ENCODE peak calls at places on chromosomes 1 and 21, in five cellular contexts. One of them, this sample, is unnamed.

GRCh38 chr1:19312782-19313635 is 883 bp downstream of the SLC66A1 start:
- DNase-seq in astrocyte: no peak
- DNase-seq in fibroblast of lung: no peak
- DNase-seq in tibial artery: no peak
- DNase-seq in Panc1: no peak
- DNase-seq in this sample: peak; percentile 44

GRCh38 chr1:227333423-227333822 is 15.1 kb upstream of the CDC42BPA start:
- DNase-seq in astrocyte: no peak
- DNase-seq in tibial artery: no peak
- DNase-seq in fibroblast of lung: no peak
- DNase-seq in Panc1: no peak
- DNase-seq in this sample: peak; percentile 87

GRCh38 chr1:18419123-18419844 is 61.4 kb upstream of the KLHDC7A start:
- DNase-seq in astrocyte: no peak
- DNase-seq in fibroblast of lung: no peak
- DNase-seq in tibial artery: no peak
- DNase-seq in Panc1: no peak
- DNase-seq in this sample: no peak

GRCh38 chr1:32066489-32066873 is 6.3 kb upstream of the TMEM39B start:
- DNase-seq in tibial artery: peak; percentile 89
- DNase-seq in Panc1: peak; percentile 15
- DNase-seq in fibroblast of lung: peak; percentile 77
- DNase-seq in astrocyte: peak; percentile 65
- DNase-seq in this sample: peak; percentile 97

GRCh38 chr1:222521299-222522104 is 26.4 kb downstream of the HHIPL2 start:
- DNase-seq in astrocyte: peak; percentile 33
- DNase-seq in fibroblast of lung: peak; percentile 21
- DNase-seq in Panc1: peak; percentile 35
- DNase-seq in tibial artery: no peak
- DNase-seq in this sample: peak; percentile 82

GRCh38 chr21:25862596-25862995 is 127.8 kb downstream of the GABPA start:
- DNase-seq in fibroblast of lung: peak; percentile 68
- DNase-seq in Panc1: no peak
- DNase-seq in astrocyte: peak; percentile 12
- DNase-seq in tibial artery: no peak
- DNase-seq in this sample: peak; percentile 45

GRCh38 chr1:43565600-43566360 is 35.1 kb downstream of the PTPRF start:
- DNase-seq in Panc1: no peak
- DNase-seq in astrocyte: peak; percentile 41
- DNase-seq in fibroblast of lung: peak; percentile 45
- DNase-seq in tibial artery: no peak
- DNase-seq in this sample: no peak

GRCh38 chr1:65769621-65770020 is 23.1 kb upstream of the PDE4B start:
- DNase-seq in fibroblast of lung: peak; percentile 26
- DNase-seq in tibial artery: no peak
- DNase-seq in astrocyte: peak; percentile 27
- DNase-seq in Panc1: no peak
- DNase-seq in this sample: no peak

GRCh38 chr1:50841791-50842387 is 118.2 kb downstream of the FAF1 start:
- DNase-seq in fibroblast of lung: peak; percentile 33
- DNase-seq in Panc1: no peak
- DNase-seq in astrocyte: peak; percentile 68
- DNase-seq in tibial artery: no peak
- DNase-seq in this sample: no peak

GRCh38 chr1:196361112-196361714 is 247.0 kb downstream of the KCNT2 start:
- DNase-seq in Panc1: no peak
- DNase-seq in fibroblast of lung: no peak
- DNase-seq in astrocyte: peak; percentile 2
- DNase-seq in tibial artery: no peak
- DNase-seq in this sample: peak; percentile 81

GRCh38 chr1:94636625-94637024 is 95.1 kb upstream of the F3 start:
- DNase-seq in astrocyte: peak; percentile 48
- DNase-seq in tibial artery: peak; percentile 45
- DNase-seq in fibroblast of lung: peak; percentile 88
- DNase-seq in Panc1: no peak
- DNase-seq in this sample: peak; percentile 88

GRCh38 chr1:93648656-93649055 is 33.0 kb downstream of the BCAR3 start:
- DNase-seq in fibroblast of lung: no peak
- DNase-seq in Panc1: no peak
- DNase-seq in tibial artery: no peak
- DNase-seq in astrocyte: no peak
- DNase-seq in this sample: no peak

GRCh38 chr1:9732123-9732971 is 80.8 kb downstream of the PIK3CD start:
- DNase-seq in astrocyte: no peak
- DNase-seq in Panc1: no peak
- DNase-seq in tibial artery: no peak
- DNase-seq in fibroblast of lung: no peak
- DNase-seq in this sample: peak; percentile 33

GRCh38 chr1:166974647-166975345 is 544 bp downstream of the ILDR2 start:
- DNase-seq in tibial artery: no peak
- DNase-seq in astrocyte: no peak
- DNase-seq in Panc1: no peak
- DNase-seq in fibroblast of lung: no peak
- DNase-seq in this sample: no peak

GRCh38 chr1:203331224-203331623 is 19.7 kb downstream of the FMOD start:
- DNase-seq in astrocyte: no peak
- DNase-seq in fibroblast of lung: no peak
- DNase-seq in tibial artery: no peak
- DNase-seq in Panc1: no peak
- DNase-seq in this sample: peak; percentile 67

GRCh38 chr1:54886724-54887664 is at the start of gene DHCR24:
- DNase-seq in astrocyte: peak; percentile 64
- DNase-seq in tibial artery: peak; percentile 80
- DNase-seq in Panc1: no peak
- DNase-seq in fibroblast of lung: peak; percentile 81
- DNase-seq in this sample: peak; percentile 72

GRCh38 chr1:201887116-201887866 is 1.4 kb upstream of the SHISA4 start:
- DNase-seq in astrocyte: no peak
- DNase-seq in fibroblast of lung: no peak
- DNase-seq in Panc1: no peak
- DNase-seq in tibial artery: no peak
- DNase-seq in this sample: no peak

GRCh38 chr1:118986839-118987430 is 1.2 kb downstream of the TBX15 start:
- DNase-seq in tibial artery: no peak
- DNase-seq in astrocyte: no peak
- DNase-seq in Panc1: no peak
- DNase-seq in fibroblast of lung: no peak
- DNase-seq in this sample: no peak

GRCh38 chr1:118989006-118989736 is 1.0 kb upstream of the TBX15 start:
- DNase-seq in fibroblast of lung: no peak
- DNase-seq in tibial artery: peak; percentile 60
- DNase-seq in Panc1: no peak
- DNase-seq in astrocyte: no peak
- DNase-seq in this sample: no peak

GRCh38 chr1:118988186-118989005 is at the start of gene TBX15:
- DNase-seq in astrocyte: no peak
- DNase-seq in fibroblast of lung: no peak
- DNase-seq in Panc1: no peak
- DNase-seq in tibial artery: peak; percentile 81
- DNase-seq in this sample: no peak

GRCh38 chr1:118986291-118986838 is 1.8 kb downstream of the TBX15 start:
- DNase-seq in tibial artery: no peak
- DNase-seq in Panc1: no peak
- DNase-seq in fibroblast of lung: no peak
- DNase-seq in astrocyte: no peak
- DNase-seq in this sample: no peak

DNA sequence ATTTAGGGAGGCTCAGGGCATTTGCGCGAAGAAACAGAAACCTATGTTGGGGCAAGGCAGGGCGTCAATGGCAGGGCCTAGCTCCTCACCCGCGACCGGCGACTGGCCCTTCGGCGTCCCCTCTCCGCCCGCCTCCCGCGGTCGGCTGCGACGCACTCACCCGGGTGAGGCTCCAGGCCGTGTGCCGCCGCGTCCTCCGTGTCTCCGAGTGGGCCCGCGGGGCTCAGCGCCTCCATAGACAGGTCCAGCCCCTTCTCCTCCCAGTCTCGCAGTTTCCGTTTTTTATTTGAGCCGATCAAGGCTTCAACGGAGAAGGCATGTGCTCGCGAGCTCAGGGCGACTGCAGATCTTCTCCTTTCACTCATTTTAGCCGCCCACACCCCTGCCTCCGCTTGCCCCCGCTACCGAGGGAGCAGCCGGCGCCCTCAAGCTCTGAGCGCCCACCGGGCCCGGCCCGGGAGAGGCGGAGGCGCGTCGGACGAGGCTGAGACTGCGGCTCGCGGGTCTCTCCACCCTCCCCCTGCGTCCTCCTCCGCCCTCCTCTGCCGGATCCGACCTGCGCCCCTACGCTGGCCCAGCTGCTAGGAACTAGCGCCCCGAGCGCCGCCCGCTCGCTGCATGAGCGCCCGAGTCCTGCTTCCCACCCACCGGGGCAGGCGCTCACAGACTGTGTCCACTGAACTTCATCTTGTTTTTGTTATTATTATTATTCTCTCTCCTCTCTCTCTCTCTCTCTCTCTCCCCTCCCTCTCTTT is 535 bp downstream of the TBX15 start:
- DNase-seq in fibroblast of lung: no peak
- DNase-seq in astrocyte: no peak
- DNase-seq in Panc1: no peak
- DNase-seq in tibial artery: peak; percentile 46
- DNase-seq in this sample: no peak
- H3K27me3 ChIP-seq in fibroblast of lung: peaks cover 93% of the 10 kb centered on the region
- H3K27me3 ChIP-seq in astrocyte: peaks cover 100% of the 10 kb centered on the region
- H3K27me3 ChIP-seq in Panc1: no peaks in the 10 kb centered on the region
- H3K27me3 ChIP-seq in tibial artery: no peaks in the 10 kb centered on the region
- H3K27me3 ChIP-seq in this sample: peaks cover 88% of the 10 kb centered on the region

GRCh38 chr1:239816090-239816812 is 275.4 kb upstream of the FMN2 start:
- DNase-seq in Panc1: peak; percentile 57
- DNase-seq in fibroblast of lung: peak; percentile 77
- DNase-seq in tibial artery: peak; percentile 33
- DNase-seq in astrocyte: peak; percentile 86
- DNase-seq in this sample: peak; percentile 77

GRCh38 chr1:239819756-239820155 is 271.9 kb upstream of the FMN2 start:
- DNase-seq in Panc1: no peak
- DNase-seq in fibroblast of lung: no peak
- DNase-seq in astrocyte: no peak
- DNase-seq in tibial artery: no peak
- DNase-seq in this sample: no peak

GRCh38 chr1:239817801-239818200 is 273.9 kb upstream of the FMN2 start:
- DNase-seq in astrocyte: no peak
- DNase-seq in tibial artery: no peak
- DNase-seq in fibroblast of lung: no peak
- DNase-seq in Panc1: no peak
- DNase-seq in this sample: no peak

GRCh38 chr1:239815074-239815473 is 276.6 kb upstream of the FMN2 start:
- DNase-seq in astrocyte: no peak
- DNase-seq in fibroblast of lung: no peak
- DNase-seq in Panc1: no peak
- DNase-seq in tibial artery: no peak
- DNase-seq in this sample: no peak

GRCh38 chr1:239819075-239819474 is 272.6 kb upstream of the FMN2 start:
- DNase-seq in tibial artery: no peak
- DNase-seq in fibroblast of lung: no peak
- DNase-seq in Panc1: no peak
- DNase-seq in astrocyte: no peak
- DNase-seq in this sample: no peak
- H3K4me3 ChIP-seq in tibial artery: no peak overlapping the region
- H3K4me3 ChIP-seq in fibroblast of lung: no peak overlapping the region
- H3K4me3 ChIP-seq in Panc1: no peak overlapping the region
- H3K4me3 ChIP-seq in astrocyte: no peak overlapping the region
- H3K4me3 ChIP-seq in this sample: no peak overlapping the region

DNA sequence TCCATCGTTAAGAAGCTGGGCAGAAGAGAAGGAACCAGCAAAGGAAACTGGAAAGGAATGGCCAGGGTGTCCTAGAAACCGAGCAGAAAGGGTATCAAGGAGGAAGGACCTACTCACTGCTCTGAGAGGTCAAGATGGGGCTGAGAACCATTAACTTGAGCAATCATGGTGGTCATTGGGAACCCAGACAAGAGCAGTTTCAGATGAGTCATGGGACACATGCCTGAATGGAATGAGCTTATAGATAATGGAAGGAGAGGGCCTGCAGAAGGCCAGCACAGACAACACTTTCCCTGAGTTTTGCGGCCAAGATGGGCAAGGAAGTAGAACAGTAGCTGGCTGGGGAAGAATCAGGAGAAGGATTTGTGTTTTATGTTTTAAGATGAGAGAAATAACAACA is 383.2 kb downstream of the KIF26B start:
- DNase-seq in tibial artery: no peak
- DNase-seq in astrocyte: peak; percentile 68
- DNase-seq in fibroblast of lung: peak; percentile 9
- DNase-seq in Panc1: no peak
- DNase-seq in this sample: no peak
- H3K27me3 ChIP-seq in tibial artery: no peaks in the 10 kb centered on the region
- H3K27me3 ChIP-seq in astrocyte: no peaks in the 10 kb centered on the region
- H3K27me3 ChIP-seq in fibroblast of lung: no peaks in the 10 kb centered on the region
- H3K27me3 ChIP-seq in Panc1: peaks cover 14% of the 10 kb centered on the region
- H3K27me3 ChIP-seq in this sample: no peaks in the 10 kb centered on the region

GRCh38 chr1:226128487-226129075 is 58.0 kb downstream of the ACBD3 start:
- DNase-seq in astrocyte: peak; percentile 56
- DNase-seq in fibroblast of lung: peak; percentile 33
- DNase-seq in Panc1: no peak
- DNase-seq in tibial artery: no peak
- DNase-seq in this sample: peak; percentile 84
- H3K4me3 ChIP-seq in astrocyte: no peak overlapping the region
- H3K4me3 ChIP-seq in fibroblast of lung: no peak overlapping the region
- H3K4me3 ChIP-seq in Panc1: no peak overlapping the region
- H3K4me3 ChIP-seq in tibial artery: no peak overlapping the region
- H3K4me3 ChIP-seq in this sample: no peak overlapping the region

GRCh38 chr1:179745131-179745611 is 2.1 kb downstream of the FAM163A start:
- DNase-seq in Panc1: no peak
- DNase-seq in astrocyte: no peak
- DNase-seq in fibroblast of lung: no peak
- DNase-seq in tibial artery: no peak
- DNase-seq in this sample: no peak
- H3K27me3 ChIP-seq in Panc1: peaks cover 40% of the 10 kb centered on the region
- H3K27me3 ChIP-seq in astrocyte: peaks cover 73% of the 10 kb centered on the region
- H3K27me3 ChIP-seq in fibroblast of lung: peaks cover 40% of the 10 kb centered on the region
- H3K27me3 ChIP-seq in tibial artery: no peaks in the 10 kb centered on the region
- H3K27me3 ChIP-seq in this sample: peaks cover 23% of the 10 kb centered on the region

This sample was measured in bronchial epithelial cell.